ENCODE peak calls at places on chromosomes 4 and X, in four cellular contexts. J, X, O and W are unnamed samples. For H3K36me3 and H3K27me3, the result is how much of the 10 kb centered on the place peaks cover.

GRCh38 chrX:110204986-110205385 is 112.9 kb downstream of the AMMECR1 start:
- DNase-seq in J (no peak), X (no peak), O (no peak), W (peak)

GRCh38 chrX:45505214-45505613 is 304.5 kb upstream of the DIPK2B start:
- DNase-seq in J (no peak), X (no peak), O (peak), W (peak)

GRCh38 chr4:56692576-56692975 is 11.5 kb upstream of the HOPX start:
- DNase-seq in J (no peak), X (no peak), O (no peak), W (no peak)

GRCh38 chr4:1842993-1843448 is 12.9 kb downstream of the LETM1 start:
- DNase-seq in J (no peak), X (no peak), O (no peak), W (peak)

GRCh38 chr4:157992948-157993839 is 179.6 kb downstream of the GASK1B start:
- DNase-seq in J (no peak), X (no peak), O (peak), W (no peak)

GRCh38 chr4:8314691-8315255 is 45.2 kb downstream of the HTRA3 start:
- DNase-seq in J (no peak), X (no peak), O (no peak), W (no peak)

GRCh38 chr4:10173039-10173753 is 56.6 kb upstream of the WDR1 start:
- DNase-seq in J (no peak), X (no peak), O (peak), W (no peak)

GRCh38 chr4:77152421-77152820 is 4.6 kb upstream of the CCNG2 start:
- DNase-seq in J (no peak), X (no peak), O (no peak), W (no peak)

GRCh38 chr4:47566566-47566965 is 81.5 kb downstream of the ATP10D start:
- DNase-seq in J (no peak), X (no peak), O (no peak), W (no peak)

GRCh38 chr4:47562297-47562696 is 77.2 kb downstream of the ATP10D start:
- DNase-seq in J (no peak), X (no peak), O (no peak), W (no peak)

GRCh38 chr4:47566975-47567374 is 81.9 kb downstream of the ATP10D start:
- DNase-seq in J (no peak), X (no peak), O (no peak), W (no peak)

GRCh38 chr4:47557255-47557654 is 72.2 kb downstream of the ATP10D start:
- DNase-seq in J (no peak), X (no peak), O (no peak), W (no peak)

GRCh38 chr4:47561331-47561730 is 76.3 kb downstream of the ATP10D start:
- DNase-seq in J (no peak), X (no peak), O (peak), W (no peak)
- H3K36me3 ChIP-seq in J (under half), X (under half), O (under half), W (under half)

GRCh38 chrX:16491461-16491860 is 158.5 kb upstream of the S100G start:
- DNase-seq in J (no peak), X (no peak), O (no peak), W (no peak)

GRCh38 chrX:16496175-16496574 is 153.8 kb upstream of the S100G start:
- DNase-seq in J (no peak), X (no peak), O (no peak), W (no peak)
- H3K27me3 ChIP-seq in J (under half), X (under half), O (under half), W (under half)

GRCh38 chrX:104309169-104309568 is 54.4 kb upstream of the ESX1 start:
- DNase-seq in J (no peak), X (no peak), O (no peak), W (no peak)
- H3K4me3 ChIP-seq in J (no peak), X (no peak), O (no peak), W (no peak)

DNA sequence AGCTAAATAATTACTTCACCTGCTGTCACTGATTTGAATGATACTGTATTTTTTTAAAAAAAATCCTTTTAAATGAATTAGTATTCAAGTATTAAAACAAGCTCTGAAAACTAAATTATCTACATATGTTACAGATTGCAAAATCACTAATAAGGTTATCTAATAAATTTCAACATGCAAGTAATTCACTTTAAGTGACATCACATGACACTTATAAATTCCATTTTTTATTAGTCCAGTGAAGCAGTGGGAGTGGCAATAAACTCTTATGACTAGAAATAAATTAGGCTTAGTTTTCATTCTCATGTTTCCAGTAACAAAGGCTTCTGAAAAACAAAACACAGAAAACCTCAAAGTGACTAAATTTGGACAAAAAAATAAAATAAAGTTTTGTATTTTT is 36.3 kb downstream of the SMIM31 start:
- DNase-seq in J (no peak), X (no peak), O (peak), W (no peak)
- H3K36me3 ChIP-seq in J (under half), X (under half), O (under half), W (under half)

DNA sequence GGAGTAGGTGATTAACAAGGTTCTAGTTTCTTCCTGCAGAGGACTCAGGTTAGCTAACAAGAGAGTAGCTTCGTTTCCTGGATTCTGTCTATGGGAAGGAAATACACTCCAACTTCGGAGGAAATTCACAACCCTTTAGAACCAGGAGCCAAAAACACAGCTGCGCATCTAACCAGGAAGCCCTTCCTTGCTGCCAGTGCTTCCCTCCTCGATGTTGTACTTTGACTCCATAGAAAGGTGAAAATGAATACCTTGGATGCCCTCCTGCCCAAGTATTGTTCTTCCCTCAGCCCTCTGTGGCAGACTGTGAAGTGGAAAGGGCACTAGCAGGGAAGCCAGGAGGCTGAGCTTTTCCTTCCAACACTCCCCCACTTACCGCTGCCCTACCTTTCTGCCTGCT is 35.1 kb downstream of the AKAP4 start:
- DNase-seq in J (no peak), X (no peak), O (peak), W (no peak)
- H3K27me3 ChIP-seq in J (under half), X (under half), O (under half), W (under half)